ENCODE peak calls at places on chromosomes 4 and X, in five cellular contexts. One of them, this sample, is unnamed. For H3K36me3, the result is how much of the 10 kb centered on the place peaks cover.

GRCh38 chrX:12308420-12308819 is 170.1 kb downstream of the FRMPD4 start:
- DNase-seq in HepG2: no peak
- DNase-seq in K562: no peak
- DNase-seq in H1: no peak
- DNase-seq in GM12878: no peak
- DNase-seq in this sample: no peak

GRCh38 chrX:138504254-138504653 is 207.3 kb downstream of the FGF13 start:
- DNase-seq in K562: no peak
- DNase-seq in GM12878: no peak
- DNase-seq in HepG2: no peak
- DNase-seq in H1: no peak
- DNase-seq in this sample: no peak

GRCh38 chr4:76680934-76681333 is 217.0 kb downstream of the SOWAHB start:
- DNase-seq in H1: no peak
- DNase-seq in GM12878: no peak
- DNase-seq in HepG2: no peak
- DNase-seq in K562: no peak
- DNase-seq in this sample: no peak

GRCh38 chrX:10079155-10079711 is 77.5 kb upstream of the CLCN4 start:
- DNase-seq in H1: no peak
- DNase-seq in K562: no peak
- DNase-seq in GM12878: no peak
- DNase-seq in HepG2: peak
- DNase-seq in this sample: no peak

GRCh38 chr4:85725727-85726170 is 250.8 kb downstream of the ARHGAP24 start:
- DNase-seq in H1: no peak
- DNase-seq in GM12878: peak
- DNase-seq in HepG2: no peak
- DNase-seq in K562: peak
- DNase-seq in this sample: no peak

GRCh38 chr4:57401586-57401985 is 291.4 kb upstream of the IGFBP7 start:
- DNase-seq in H1: no peak
- DNase-seq in GM12878: no peak
- DNase-seq in K562: no peak
- DNase-seq in HepG2: no peak
- DNase-seq in this sample: no peak

GRCh38 chrX:13487731-13488505 is 81.5 kb upstream of the EGFL6 start:
- DNase-seq in K562: peak
- DNase-seq in GM12878: peak
- DNase-seq in HepG2: peak
- DNase-seq in H1: peak
- DNase-seq in this sample: peak

GRCh38 chr4:138188406-138189084 is 53.6 kb downstream of the SLC7A11 start:
- DNase-seq in HepG2: no peak
- DNase-seq in GM12878: no peak
- DNase-seq in H1: no peak
- DNase-seq in K562: no peak
- DNase-seq in this sample: no peak

GRCh38 chr4:48047421-48047844 is 30.9 kb downstream of the NIPAL1 start:
- DNase-seq in H1: no peak
- DNase-seq in GM12878: peak
- DNase-seq in K562: no peak
- DNase-seq in HepG2: no peak
- DNase-seq in this sample: no peak

GRCh38 chr4:62077406-62077805 is 877.3 kb downstream of the ADGRL3 start:
- DNase-seq in H1: no peak
- DNase-seq in K562: no peak
- DNase-seq in GM12878: no peak
- DNase-seq in HepG2: no peak
- DNase-seq in this sample: no peak

GRCh38 chrX:133045986-133046385 is 50.9 kb downstream of the USP26 start:
- DNase-seq in K562: no peak
- DNase-seq in HepG2: peak
- DNase-seq in GM12878: no peak
- DNase-seq in H1: no peak
- DNase-seq in this sample: peak
- TF ChIP-seq SIN3A in K562: no peak
- TF ChIP-seq SIN3A in HepG2: no peak
- TF ChIP-seq SIN3A in GM12878: no peak
- TF ChIP-seq SIN3A in H1: no peak
- TF ChIP-seq SIN3A in this sample: no peak

GRCh38 chr4:3213101-3213416 is 35.9 kb upstream of the MSANTD1 start:
- DNase-seq in H1: no peak
- DNase-seq in K562: no peak
- DNase-seq in GM12878: no peak
- DNase-seq in HepG2: peak
- DNase-seq in this sample: no peak
- H3K36me3 ChIP-seq in H1: half or more
- H3K36me3 ChIP-seq in K562: half or more
- H3K36me3 ChIP-seq in GM12878: under half
- H3K36me3 ChIP-seq in HepG2: half or more
- H3K36me3 ChIP-seq in this sample: under half

DNA sequence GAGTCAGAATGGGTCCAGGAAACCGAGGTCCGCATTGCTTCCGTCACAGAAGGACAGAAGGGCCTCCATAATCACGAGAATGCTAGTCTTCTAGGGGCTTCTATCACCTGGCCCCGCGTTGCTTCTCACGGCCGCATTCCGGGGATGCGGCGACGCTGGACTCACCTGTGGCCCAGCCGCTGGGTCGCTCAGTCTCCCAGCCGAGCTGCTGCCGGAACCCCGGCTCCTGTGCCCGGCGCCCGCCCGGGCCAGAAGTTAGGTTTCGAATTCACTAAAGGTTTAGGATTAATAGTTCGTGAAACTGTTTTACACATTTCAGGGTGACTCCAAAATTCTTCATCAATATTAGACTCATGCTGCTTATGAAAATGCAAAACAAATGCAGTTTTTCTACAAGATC is 31.7 kb upstream of the TMSB15A start:
- DNase-seq in GM12878: no peak
- DNase-seq in HepG2: no peak
- DNase-seq in K562: no peak
- DNase-seq in H1: no peak
- DNase-seq in this sample: no peak
- TF ChIP-seq SP1 in GM12878: no peak
- TF ChIP-seq SP1 in HepG2: no peak
- TF ChIP-seq SP1 in K562: no peak
- TF ChIP-seq SP1 in H1: no peak
- TF ChIP-seq SP1 in this sample: no peak

DNA sequence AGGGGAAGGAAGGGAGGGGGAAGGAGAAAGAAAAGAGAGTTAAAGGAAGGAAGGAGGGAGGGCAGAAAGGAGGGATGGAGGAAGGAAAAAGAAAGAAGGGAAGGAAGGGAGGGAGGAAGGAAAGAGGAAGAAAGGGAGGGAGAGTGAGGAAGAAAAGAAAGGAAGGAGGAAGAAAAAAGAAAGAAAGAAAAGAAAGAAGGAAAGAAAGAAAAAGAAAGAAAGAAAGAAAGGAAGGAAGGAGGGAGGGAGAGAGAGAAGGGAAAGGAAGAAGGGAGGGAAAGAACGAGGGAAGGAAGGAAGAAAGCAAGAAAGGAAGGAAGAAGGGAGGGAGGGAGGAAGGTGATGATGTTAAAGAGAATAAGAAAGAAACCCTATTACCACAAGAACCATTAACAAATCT is 150.6 kb downstream of the MXRA5 start:
- DNase-seq in HepG2: no peak
- DNase-seq in H1: no peak
- DNase-seq in K562: no peak
- DNase-seq in GM12878: no peak
- DNase-seq in this sample: no peak
- TF ChIP-seq SIN3A in HepG2: no peak
- TF ChIP-seq SIN3A in H1: no peak
- TF ChIP-seq SIN3A in K562: no peak
- TF ChIP-seq SIN3A in GM12878: no peak
- TF ChIP-seq SIN3A in this sample: no peak

This sample was measured in HCT116.